ENCODE peak calls at places on chromosome 12, in ten cellular contexts. P is endodermal cell, I is HFFc6, B is endothelial cell, F is astrocyte of the spinal cord, Q is PC-3, R is HCT116, Y is Peyer's patch, O is adrenal gland, C is Panc1. K is an unnamed sample.

GRCh38 chr12:41189395-41190251 is 1.5 kb downstream of the PDZRN4 start:
- DNase-seq in P (peak), I (no peak), B (peak), F (peak), Q (no peak), R (no peak), Y (no peak), O (no peak), C (no peak), K (no peak)

GRCh38 chr12:43921666-43922337 is 85.9 kb downstream of the TMEM117 start:
- DNase-seq in P (no peak), I (peak), B (no peak), F (peak), Q (no peak), R (no peak), Y (no peak), O (no peak), C (no peak), K (no peak)

GRCh38 chr12:52020539-52021336 is 14.0 kb downstream of the TAMALIN start:
- DNase-seq in P (peak), I (peak), B (peak), F (peak), Q (peak), R (no peak), Y (peak), O (no peak), C (no peak), K (no peak)

GRCh38 chr12:102026728-102027127 is 35.1 kb downstream of the WASHC3 start:
- DNase-seq in P (peak), I (no peak), B (no peak), F (no peak), Q (no peak), R (no peak), Y (no peak), O (no peak), C (no peak), K (no peak)

GRCh38 chr12:39440101-39440500 is 2.8 kb downstream of the KIF21A start:
- DNase-seq in P (no peak), I (no peak), B (no peak), F (no peak), Q (no peak), R (no peak), Y (no peak), O (no peak), C (no peak), K (no peak)

GRCh38 chr12:25376392-25376791 is 125.7 kb upstream of the KRAS start:
- DNase-seq in P (no peak), I (no peak), B (no peak), F (no peak), Q (no peak), R (no peak), Y (no peak), O (no peak), C (no peak), K (no peak)

GRCh38 chr12:25771062-25771461 is 187.4 kb upstream of the RASSF8 start:
- DNase-seq in P (no peak), I (peak), B (no peak), F (peak), Q (peak), R (no peak), Y (no peak), O (no peak), C (no peak), K (no peak)

GRCh38 chr12:83472772-83473171 is 786.1 kb downstream of the TMTC2 start:
- DNase-seq in P (no peak), I (no peak), B (no peak), F (no peak), Q (no peak), R (no peak), Y (no peak), O (no peak), C (no peak), K (no peak)

GRCh38 chr12:6069452-6070093 is 54.9 kb downstream of the VWF start:
- DNase-seq in P (no peak), I (peak), B (no peak), F (peak), Q (no peak), R (no peak), Y (no peak), O (no peak), C (no peak), K (peak)

GRCh38 chr12:29317556-29318363 is 63.2 kb downstream of the ERGIC2 start:
- DNase-seq in P (peak), I (peak), B (peak), F (peak), Q (peak), R (peak), Y (peak), O (peak), C (peak), K (no peak)

GRCh38 chr12:19916982-19917381 is 451.4 kb upstream of the PDE3A start:
- DNase-seq in P (no peak), I (no peak), B (no peak), F (no peak), Q (no peak), R (no peak), Y (no peak), O (no peak), C (no peak), K (no peak)

GRCh38 chr12:103901518-103902173 is 28.6 kb upstream of the HSP90B1 start:
- DNase-seq in P (no peak), I (no peak), B (no peak), F (no peak), Q (no peak), R (no peak), Y (peak), O (no peak), C (no peak), K (no peak)

GRCh38 chr12:47905313-47905730 is 528 bp upstream of the VDR start:
- DNase-seq in P (peak), I (no peak), B (peak), F (peak), Q (peak), R (no peak), Y (peak), O (peak), C (no peak), K (no peak)
- TF ChIP-seq CTCF in P (peak), I (peak), B (no peak), F (peak), Q (peak), R (peak), Y (peak), O (no peak), C (peak), K (peak)

DNA sequence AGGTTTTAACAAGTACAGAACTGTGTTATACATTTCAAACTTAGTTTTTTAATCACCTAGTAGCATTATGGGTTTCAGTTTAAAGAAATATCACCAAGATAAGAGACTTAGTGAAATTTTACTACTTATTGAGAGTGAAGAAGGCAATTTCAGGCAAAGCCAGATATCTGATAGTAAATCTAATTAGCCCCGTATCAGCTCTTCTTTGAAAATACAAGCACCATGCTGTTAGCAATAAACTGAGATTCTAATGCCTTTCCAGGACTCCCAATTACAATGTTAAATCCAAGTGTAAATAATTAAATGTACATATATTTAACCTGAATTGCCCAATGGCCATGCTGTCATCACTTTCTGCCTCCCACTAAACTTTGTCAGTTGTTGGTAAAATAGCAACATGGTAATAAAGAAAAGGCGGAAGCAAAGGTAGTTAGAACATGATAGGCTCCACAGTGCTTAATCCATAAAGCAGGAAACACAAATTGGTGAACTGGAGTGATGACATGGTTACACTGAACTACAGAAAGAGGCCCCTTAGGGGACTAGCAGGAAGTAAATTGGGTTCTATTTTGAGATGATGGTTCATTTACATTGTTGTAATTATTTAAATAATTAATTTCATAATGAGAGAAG is 646.1 kb downstream of the C12orf50 start:
- DNase-seq in P (no peak), I (no peak), B (no peak), F (no peak), Q (no peak), R (no peak), Y (no peak), O (no peak), C (no peak), K (no peak)
- TF ChIP-seq CTCF in P (no peak), I (no peak), B (no peak), F (no peak), Q (no peak), R (no peak), Y (no peak), O (no peak), C (no peak), K (no peak)

GRCh38 chr12:11228268-11228879 is 41.1 kb downstream of the PRB3 start:
- DNase-seq in P (peak), I (peak), B (peak), F (peak), Q (peak), R (peak), Y (no peak), O (peak), C (peak), K (no peak)
- TF ChIP-seq CTCF in P (peak), I (peak), B (peak), F (peak), Q (peak), R (peak), Y (no peak), O (peak), C (peak), K (peak)

GRCh38 chr12:13957576-13957975 is 23.8 kb downstream of the GRIN2B start:
- DNase-seq in P (no peak), I (no peak), B (no peak), F (no peak), Q (no peak), R (no peak), Y (no peak), O (no peak), C (no peak), K (no peak)

GRCh38 chr12:13961983-13962382 is 19.4 kb downstream of the GRIN2B start:
- DNase-seq in P (no peak), I (no peak), B (no peak), F (no peak), Q (no peak), R (no peak), Y (no peak), O (no peak), C (no peak), K (no peak)

GRCh38 chr12:13964666-13965065 is 16.7 kb downstream of the GRIN2B start:
- DNase-seq in P (peak), I (no peak), B (no peak), F (no peak), Q (no peak), R (no peak), Y (no peak), O (no peak), C (no peak), K (no peak)

GRCh38 chr12:13959131-13959734 is 22.2 kb downstream of the GRIN2B start:
- DNase-seq in P (no peak), I (no peak), B (no peak), F (no peak), Q (no peak), R (no peak), Y (no peak), O (no peak), C (no peak), K (no peak)

GRCh38 chr12:13962699-13963098 is 18.7 kb downstream of the GRIN2B start:
- DNase-seq in P (peak), I (no peak), B (no peak), F (no peak), Q (peak), R (peak), Y (no peak), O (no peak), C (no peak), K (no peak)
- TF ChIP-seq CTCF in P (peak), I (no peak), B (no peak), F (peak), Q (peak), R (peak), Y (no peak), O (no peak), C (peak), K (no peak)

K was measured in AG09319.